ENCODE peak calls at places on chromosomes 13 and 19, in seven cellular contexts. R is IMR-90, U is H1, E is mesendoderm, M is neuronal stem cell, F is H9, H is trophoblast cell. T is an unnamed sample.

GRCh38 chr13:24159921-24160324 is 597 bp upstream of the SPATA13 start:
- DNase-seq in R (no peak), F (peak; percentile 48), H (peak; percentile 25), U (no peak), M (no peak), E (peak; percentile 67), T (no peak)

GRCh38 chr13:33181264-33181663 is 104.3 kb downstream of the STARD13 start:
- DNase-seq in F (no peak), M (no peak), H (no peak), R (no peak), U (no peak), E (no peak), T (no peak)

GRCh38 chr19:43489310-43489709 is 15.2 kb downstream of the PHLDB3 start:
- DNase-seq in E (no peak), F (no peak), U (no peak), R (no peak), M (no peak), H (no peak), T (no peak)

GRCh38 chr13:74641586-74641985 is 507.4 kb upstream of the KLF12 start:
- DNase-seq in E (no peak), R (peak; percentile 74), F (no peak), U (no peak), M (no peak), H (no peak), T (no peak)

GRCh38 chr19:17947815-17948473 is 15.1 kb downstream of the CCDC124 start:
- DNase-seq in E (peak; percentile 96), F (peak; percentile 97), M (peak; percentile 97), H (peak; percentile 98), U (peak; percentile 87), R (peak; percentile 87), T (peak; percentile 90)

GRCh38 chr13:46855166-46855565 is 41.7 kb downstream of the HTR2A start:
- DNase-seq in E (no peak), R (no peak), U (no peak), M (no peak), F (no peak), H (no peak), T (no peak)

GRCh38 chr13:40275636-40276035 is 390.8 kb downstream of the FOXO1 start:
- DNase-seq in F (no peak), R (no peak), H (peak; percentile 31), M (no peak), U (no peak), E (no peak), T (peak; percentile 13)

GRCh38 chr13:29955137-29955650 is 104.8 kb upstream of the UBL3 start:
- DNase-seq in U (no peak), M (no peak), F (no peak), E (no peak), H (no peak), R (no peak), T (no peak)

GRCh38 chr19:44694184-44694579 is 4.8 kb upstream of the CEACAM16 start:
- DNase-seq in E (peak; percentile 45), F (no peak), U (no peak), M (no peak), R (no peak), H (no peak), T (no peak)

GRCh38 chr13:54913668-54914067 is 1885.1 kb downstream of the OLFM4 start:
- DNase-seq in R (no peak), E (no peak), M (no peak), H (peak; percentile 72), U (no peak), F (no peak), T (no peak)

GRCh38 chr13:90270231-90270630 is 1077.3 kb upstream of the MIR17HG start:
- DNase-seq in R (no peak), H (no peak), M (no peak), E (no peak), U (no peak), F (no peak), T (no peak)

GRCh38 chr13:38951525-38952313 is 38.9 kb downstream of the STOML3 start:
- DNase-seq in U (no peak), E (no peak), M (no peak), R (no peak), F (no peak), H (no peak), T (no peak)

GRCh38 chr13:20381401-20381800 is 144.3 kb downstream of the CRYL1 start:
- DNase-seq in F (no peak), M (no peak), R (no peak), U (no peak), H (peak; percentile 85), E (peak; percentile 73), T (no peak)

GRCh38 chr19:41327499-41328156 is 17.7 kb downstream of the CCDC97 start:
- DNase-seq in R (peak; percentile 49), E (no peak), F (peak; percentile 66), U (no peak), H (peak; percentile 76), M (no peak), T (no peak)

GRCh38 chr19:6717441-6717971 is 2.9 kb downstream of the C3 start:
- DNase-seq in U (no peak), E (peak; percentile 66), H (no peak), M (no peak), F (peak; percentile 46), R (no peak), T (peak; percentile 13)

GRCh38 chr19:3360494-3361383 is 5.6 kb upstream of the NFIC start:
- DNase-seq in M (no peak), R (no peak), F (no peak), U (no peak), E (no peak), H (peak; percentile 79), T (peak; percentile 72)

GRCh38 chr13:103671547-103671946 is 605.3 kb upstream of the SLC10A2 start:
- DNase-seq in M (no peak), H (peak; percentile 29), R (no peak), F (no peak), E (peak; percentile 1), U (no peak), T (no peak)

GRCh38 chr19:17721821-17722220 is 2.5 kb downstream of the MAP1S start:
- DNase-seq in H (no peak), F (no peak), U (no peak), E (no peak), R (peak; percentile 13), M (no peak), T (peak; percentile 43)

GRCh38 chr19:28136796-28137195 is 1076.2 kb downstream of the UQCRFS1 start:
- DNase-seq in R (no peak), M (no peak), E (peak; percentile 64), U (no peak), F (no peak), H (no peak), T (no peak)

GRCh38 chr13:109285586-109285985 is 500.8 kb downstream of the IRS2 start:
- DNase-seq in M (no peak), F (no peak), E (no peak), R (no peak), U (no peak), H (peak; percentile 55), T (no peak)
- H2BK5ac ChIP-seq in M (no peak overlapping the region), F (no peak overlapping the region), E (no peak overlapping the region), R (no peak overlapping the region), U (no peak overlapping the region), H (no peak overlapping the region), T (no peak overlapping the region)

GRCh38 chr19:13033244-13033643 is 38.0 kb downstream of the NFIX start:
- DNase-seq in E (no peak), H (no peak), M (no peak), F (no peak), U (no peak), R (no peak), T (no peak)

GRCh38 chr19:13035820-13036365 is 40.6 kb downstream of the NFIX start:
- DNase-seq in U (no peak), F (no peak), M (no peak), H (no peak), E (no peak), R (no peak), T (no peak)

GRCh38 chr19:13032837-13033236 is 37.6 kb downstream of the NFIX start:
- DNase-seq in E (no peak), H (no peak), U (no peak), R (no peak), F (no peak), M (no peak), T (no peak)

GRCh38 chr19:13034636-13035035 is 39.4 kb downstream of the NFIX start:
- DNase-seq in M (no peak), H (no peak), U (no peak), R (no peak), F (no peak), E (no peak), T (no peak)

GRCh38 chr19:13033819-13034611 is 38.7 kb downstream of the NFIX start:
- DNase-seq in R (peak; percentile 45), U (no peak), M (no peak), F (peak; percentile 79), H (peak; percentile 40), E (peak; percentile 77), T (peak; percentile 43)
- H3K4me1 ChIP-seq in R (peaks cover 45% of the 10 kb centered on the region), U (no peaks in the 10 kb centered on the region), M (peaks cover 7% of the 10 kb centered on the region), F (no peaks in the 10 kb centered on the region), H (peaks cover 10% of the 10 kb centered on the region), E (no peaks in the 10 kb centered on the region), T (peaks cover 26% of the 10 kb centered on the region)

GRCh38 chr13:80586356-80586755 is 245.4 kb upstream of the SPRY2 start:
- DNase-seq in M (no peak), E (no peak), F (no peak), H (no peak), U (no peak), R (no peak), T (peak; percentile 19)

GRCh38 chr13:80590551-80590950 is 249.6 kb upstream of the SPRY2 start:
- DNase-seq in R (no peak), H (no peak), F (no peak), M (no peak), E (no peak), U (no peak), T (no peak)

DNA sequence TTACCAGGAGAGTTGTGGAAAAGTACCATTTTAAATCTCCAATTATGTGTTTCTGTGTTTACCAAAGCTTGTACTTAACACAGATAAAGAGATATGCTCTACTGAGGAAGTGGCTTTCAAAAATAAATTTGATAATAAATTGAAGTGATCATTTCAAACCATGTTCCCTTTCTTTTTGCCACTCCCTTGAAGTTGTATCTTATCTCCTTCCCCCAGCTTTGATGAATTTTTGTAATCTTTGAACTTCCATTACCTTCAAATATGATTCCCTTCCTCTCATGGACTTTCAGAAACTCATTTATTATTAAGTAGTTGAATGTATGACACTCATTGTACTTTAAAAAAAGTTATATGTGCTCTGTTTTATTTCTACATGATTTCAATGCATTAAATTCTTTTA is 251.1 kb upstream of the SPRY2 start:
- DNase-seq in U (no peak), F (no peak), M (no peak), R (no peak), E (no peak), H (no peak), T (no peak)
- H2AK5ac ChIP-seq in U (no peak overlapping the region), F (no peak overlapping the region), M (no peak overlapping the region), R (no peak overlapping the region), E (no peak overlapping the region), H (no peak overlapping the region), T (no peak overlapping the region)

GRCh38 chr19:53795019-53795418 is 29.1 kb downstream of the NLRP12 start:
- DNase-seq in R (no peak), E (no peak), M (no peak), H (no peak), F (no peak), U (no peak), T (no peak)
- H2BK5ac ChIP-seq in R (no peak overlapping the region), E (no peak overlapping the region), M (no peak overlapping the region), H (no peak overlapping the region), F (no peak overlapping the region), U (no peak overlapping the region), T (no peak overlapping the region)

T was measured in mesenchymal stem cell.